ENCODE peak calls at places on chromosomes 2 and 18, in four cellular contexts. K is T-helper 2 cell; I is activated naive CD8-positive, alpha-beta T cell treated with anti-CD3 and anti-CD28 coated beads, Interleukin-2, amount 50 U/mL, for 24 hours; X is pons. E is an unnamed sample.

GRCh38 chr2:232042911-232043564 is 81.5 kb downstream of the DIS3L2 start:
- DNase-seq in K (no peak), X (no peak), I (no peak), E (no peak)

GRCh38 chr2:19901201-19901457 is 654 bp downstream of the TTC32 start:
- DNase-seq in K (no peak), I (no peak), X (peak; percentile 43), E (no peak)

GRCh38 chr2:38116762-38117161 is 40.8 kb upstream of the CYP1B1 start:
- DNase-seq in I (no peak), K (no peak), X (no peak), E (no peak)

GRCh38 chr18:80109676-80110078 is 615 bp downstream of the ADNP2 start:
- DNase-seq in K (no peak), X (peak; percentile 31), I (peak; percentile 46), E (peak; percentile 60)

GRCh38 chr2:138424436-138425140 is 77.0 kb upstream of the SPOPL start:
- DNase-seq in I (no peak), K (no peak), X (no peak), E (no peak)

GRCh38 chr2:50727940-50728339 is 304.0 kb downstream of the NRXN1 start:
- DNase-seq in K (no peak), I (no peak), X (no peak), E (no peak)

GRCh38 chr2:101328474-101329007 is 20.0 kb upstream of the RNF149 start:
- DNase-seq in K (peak; percentile 74), I (no peak), X (peak; percentile 84), E (no peak)

GRCh38 chr2:192155521-192156118 is 39.1 kb downstream of the TMEFF2 start:
- DNase-seq in K (no peak), I (no peak), X (no peak), E (no peak)

GRCh38 chr2:138433995-138434991 is 67.3 kb upstream of the SPOPL start:
- DNase-seq in K (no peak), X (no peak), I (no peak), E (no peak)

GRCh38 chr2:44663471-44664073 is 277.9 kb upstream of the SIX3 start:
- DNase-seq in K (no peak), I (no peak), X (no peak), E (no peak)

GRCh38 chr2:57180042-57180567 is 866.5 kb upstream of the VRK2 start:
- DNase-seq in X (no peak), K (no peak), I (no peak), E (no peak)

GRCh38 chr2:116489944-116490343 is 1324.5 kb upstream of the DDX18 start:
- DNase-seq in I (no peak), X (no peak), K (no peak), E (no peak)

GRCh38 chr2:218180728-218181127 is 14.0 kb upstream of the CXCR1 start:
- DNase-seq in X (no peak), I (no peak), K (no peak), E (no peak)

GRCh38 chr18:37956902-37957301 is 391.3 kb upstream of the CELF4 start:
- DNase-seq in K (no peak), X (no peak), I (no peak), E (no peak)

GRCh38 chr2:231387904-231388724 is 7.4 kb upstream of the B3GNT7 start:
- DNase-seq in K (no peak), X (peak; percentile 98), I (no peak), E (no peak)

GRCh38 chr2:44753552-44754285 is 187.8 kb upstream of the SIX3 start:
- DNase-seq in X (no peak), I (peak; percentile 23), K (peak; percentile 3), E (peak; percentile 39)

GRCh38 chr18:28713026-28713425 is 536.1 kb upstream of the CDH2 start:
- DNase-seq in X (no peak), K (no peak), I (no peak), E (no peak)

GRCh38 chr2:230498506-230499107 is 82.6 kb downstream of the SP100 start:
- DNase-seq in X (no peak), K (no peak), I (no peak), E (no peak)

GRCh38 chr2:74146929-74147728 is 583 bp downstream of the BOLA3 start:
- DNase-seq in K (no peak), X (peak; percentile 19), I (no peak), E (peak; percentile 32)

GRCh38 chr18:48866028-48866733 is 84.6 kb downstream of the SMAD7 start:
- DNase-seq in K (no peak), I (no peak), X (peak; percentile 75), E (no peak)

GRCh38 chr2:29114514-29114840 is 738 bp upstream of the CLIP4 start:
- DNase-seq in I (peak; percentile 8), K (no peak), X (no peak), E (no peak)

GRCh38 chr2:42907835-42908234 is 115.5 kb upstream of the HAAO start:
- DNase-seq in X (no peak), I (no peak), K (no peak), E (no peak)

GRCh38 chr2:41038408-41038807 is 586.5 kb upstream of the SLC8A1 start:
- DNase-seq in I (no peak), X (no peak), K (no peak), E (no peak)

GRCh38 chr18:10291568-10291981 is 162.9 kb upstream of the APCDD1 start:
- DNase-seq in K (no peak), I (no peak), X (no peak), E (no peak)

E was measured in WERI-Rb-1.